ENCODE peak calls at places on chromosomes 11 and 22, in five cellular contexts. P is kidney, M is nephron progenitor cell, S is A549, F is brain microvascular endothelial cell. X is an unnamed sample.

GRCh38 chr11:76209956-76210885 is 3.9 kb upstream of the WNT11 start:
- DNase-seq in P (peak), M (peak), S (no peak), F (peak), X (peak)

GRCh38 chr11:116643521-116643920 is 129.3 kb downstream of the BUD13 start:
- DNase-seq in P (no peak), M (no peak), S (no peak), F (no peak), X (no peak)

GRCh38 chr11:8082391-8083087 is 1.5 kb downstream of the TUB start:
- DNase-seq in P (no peak), M (peak), S (peak), F (no peak), X (no peak)

GRCh38 chr22:25162561-25162960 is 37.1 kb upstream of the CRYBB3 start:
- DNase-seq in P (no peak), M (no peak), S (no peak), F (no peak), X (no peak)

GRCh38 chr11:2751523-2752203 is 51.9 kb upstream of the KCNQ1OT1 start:
- DNase-seq in P (peak), M (no peak), S (no peak), F (no peak), X (no peak)

GRCh38 chr22:24432059-24432853 is 4.9 kb downstream of the ADORA2A start:
- DNase-seq in P (peak), M (no peak), S (no peak), F (peak), X (no peak)

GRCh38 chr11:91967018-91967715 is 257.5 kb upstream of the FAT3 start:
- DNase-seq in P (no peak), M (no peak), S (no peak), F (no peak), X (no peak)

GRCh38 chr11:73787643-73788537 is at the start of gene MRPL48:
- DNase-seq in P (peak), M (peak), S (peak), F (peak), X (peak)

GRCh38 chr11:7571640-7572000 is 57.8 kb downstream of the PPFIBP2 start:
- DNase-seq in P (peak), M (peak), S (peak), F (peak), X (peak)

GRCh38 chr11:134037093-134037908 is 31.6 kb upstream of the JAM3 start:
- DNase-seq in P (peak), M (peak), S (no peak), F (peak), X (peak)

GRCh38 chr11:31761636-31762035 is 49.5 kb downstream of the PAX6 start:
- DNase-seq in P (no peak), M (no peak), S (no peak), F (no peak), X (no peak)

GRCh38 chr11:116217006-116217405 is 555.8 kb downstream of the BUD13 start:
- DNase-seq in P (no peak), M (no peak), S (peak), F (peak), X (no peak)

GRCh38 chr11:97332271-97332670 is 942.5 kb downstream of the JRKL start:
- DNase-seq in P (no peak), M (no peak), S (no peak), F (no peak), X (no peak)

GRCh38 chr22:23268877-23269276 is 88.6 kb downstream of the BCR start:
- DNase-seq in P (no peak), M (no peak), S (no peak), F (no peak), X (no peak)

GRCh38 chr11:128928400-128928799 is 14.3 kb downstream of the TP53AIP1 start:
- DNase-seq in P (no peak), M (no peak), S (no peak), F (no peak), X (no peak)

GRCh38 chr11:60128376-60128775 is 39.9 kb downstream of the MS4A2 start:
- DNase-seq in P (no peak), M (no peak), S (no peak), F (no peak), X (no peak)

DNA sequence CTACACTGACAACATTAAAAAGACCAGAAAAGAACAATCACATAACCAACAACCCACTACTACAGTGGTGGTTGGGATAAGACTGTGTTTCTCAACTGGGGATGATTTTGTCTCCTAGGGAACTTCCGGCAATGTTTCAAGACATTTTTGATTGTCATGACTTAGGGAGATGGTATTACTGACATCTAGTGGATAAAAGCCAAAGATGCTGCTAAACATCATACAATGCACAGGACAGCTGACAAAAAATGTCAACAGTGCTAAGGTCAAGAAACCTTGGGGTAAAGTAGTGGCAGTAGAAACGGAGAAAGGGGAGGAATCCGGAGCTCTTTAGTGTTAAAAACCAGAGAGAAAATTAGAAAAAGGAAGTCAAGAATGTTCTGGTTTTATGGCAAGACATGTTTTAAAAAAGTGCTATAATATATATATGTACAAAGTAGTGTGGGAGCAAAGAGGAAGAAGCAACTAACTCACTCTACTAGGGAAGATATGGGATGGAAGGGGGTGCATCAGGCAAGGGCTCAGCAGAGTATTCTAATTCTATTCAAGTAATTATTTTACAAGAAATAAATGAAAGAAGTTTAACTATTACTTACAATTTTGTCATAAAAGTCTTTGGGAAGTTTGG is 37.2 kb downstream of the CKAP5 start:
- DNase-seq in P (no peak), M (no peak), S (peak), F (peak), X (no peak)
- TF ChIP-seq CTCF in P (no peak), M (no peak), S (peak), F (peak), X (peak)

GRCh38 chr11:36141595-36141994 is 147.6 kb downstream of the COMMD9 start:
- DNase-seq in P (no peak), M (peak), S (no peak), F (no peak), X (no peak)

GRCh38 chr11:36141161-36141560 is 148.1 kb downstream of the COMMD9 start:
- DNase-seq in P (no peak), M (peak), S (no peak), F (no peak), X (no peak)

GRCh38 chr11:36139767-36140166 is 149.5 kb downstream of the COMMD9 start:
- DNase-seq in P (no peak), M (no peak), S (no peak), F (no peak), X (no peak)

GRCh38 chr11:36146437-36146836 is 142.8 kb downstream of the COMMD9 start:
- DNase-seq in P (no peak), M (no peak), S (no peak), F (no peak), X (no peak)

GRCh38 chr11:36142439-36142838 is 146.8 kb downstream of the COMMD9 start:
- DNase-seq in P (no peak), M (peak), S (no peak), F (no peak), X (no peak)
- TF ChIP-seq CTCF in P (no peak), M (no peak), S (no peak), F (no peak), X (no peak)

DNA sequence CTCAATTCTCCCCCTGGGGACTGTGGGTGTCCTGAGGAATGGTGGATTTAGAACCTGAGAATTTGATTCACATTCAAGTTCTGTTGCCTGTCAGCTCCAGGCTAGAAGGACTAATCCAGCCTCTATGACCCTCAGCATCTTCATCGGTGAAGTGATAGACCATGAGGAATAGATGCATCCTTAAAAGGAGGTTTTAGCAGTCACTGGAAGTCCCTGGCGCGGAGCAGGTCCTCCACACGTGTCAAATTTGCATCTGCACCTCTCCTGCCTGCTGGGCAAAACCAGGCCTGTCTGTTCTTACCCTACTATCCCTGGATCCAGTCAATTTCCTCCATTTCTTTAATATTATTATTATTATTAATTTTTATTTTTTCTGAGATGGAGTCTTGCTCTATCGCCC is 808.4 kb downstream of the TBC1D22A start:
- DNase-seq in P (no peak), M (no peak), S (no peak), F (no peak), X (no peak)
- TF ChIP-seq CTCF in P (no peak), M (no peak), S (no peak), F (no peak), X (no peak)

GRCh38 chr11:123166095-123166559 is 28.9 kb downstream of the CLMP start:
- DNase-seq in P (peak), M (peak), S (no peak), F (peak), X (peak)
- TF ChIP-seq CTCF in P (peak), M (peak), S (peak), F (peak), X (peak)

GRCh38 chr11:70735976-70736375 is 337.6 kb downstream of the CTTN start:
- DNase-seq in P (peak), M (no peak), S (no peak), F (no peak), X (no peak)
- TF ChIP-seq CTCF in P (no peak), M (no peak), S (no peak), F (no peak), X (no peak)

DNA sequence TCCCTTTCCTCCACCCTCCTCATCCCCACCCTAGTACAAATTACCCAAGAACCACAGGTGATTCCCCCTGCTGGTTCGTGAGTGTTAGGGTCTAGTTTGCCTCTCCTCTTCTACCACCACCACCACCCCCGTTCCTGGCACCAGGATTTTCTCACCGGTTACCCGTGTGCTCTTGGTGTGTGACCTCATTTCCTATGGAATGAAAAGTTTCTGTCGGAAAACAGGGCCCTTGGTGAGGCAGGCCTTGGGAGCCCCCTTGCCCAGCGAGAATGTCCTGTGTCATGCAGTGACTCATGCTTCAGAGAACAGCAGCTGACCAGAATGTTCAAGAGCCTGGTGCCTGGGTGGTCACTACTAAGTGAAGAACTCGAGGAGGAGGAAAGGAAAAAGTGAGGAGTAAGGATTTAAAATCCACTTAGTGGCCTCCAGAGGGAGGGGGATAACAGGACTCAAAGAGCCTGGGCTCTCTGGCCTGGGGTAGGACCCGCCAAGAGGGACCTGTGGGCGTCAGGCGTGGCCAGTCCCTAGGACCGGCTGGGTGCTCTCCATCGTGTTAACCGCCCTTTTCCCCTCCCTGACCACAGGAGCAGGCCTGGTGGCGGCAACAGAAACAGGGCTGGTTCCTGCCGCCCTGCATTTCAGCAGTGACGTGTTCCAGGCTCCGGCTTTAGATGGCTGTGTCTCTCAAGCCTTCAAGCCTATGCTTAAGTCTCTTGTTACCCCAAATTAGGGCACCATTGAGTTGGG is 30.2 kb downstream of the C22orf31 start:
- DNase-seq in P (peak), M (peak), S (peak), F (peak), X (no peak)
- TF ChIP-seq CTCF in P (no peak), M (no peak), S (no peak), F (peak), X (peak)

GRCh38 chr11:126407101-126407521 is 51.6 kb downstream of the ST3GAL4 start:
- DNase-seq in P (peak), M (no peak), S (no peak), F (no peak), X (no peak)
- TF ChIP-seq CTCF in P (no peak), M (no peak), S (no peak), F (no peak), X (no peak)

DNA sequence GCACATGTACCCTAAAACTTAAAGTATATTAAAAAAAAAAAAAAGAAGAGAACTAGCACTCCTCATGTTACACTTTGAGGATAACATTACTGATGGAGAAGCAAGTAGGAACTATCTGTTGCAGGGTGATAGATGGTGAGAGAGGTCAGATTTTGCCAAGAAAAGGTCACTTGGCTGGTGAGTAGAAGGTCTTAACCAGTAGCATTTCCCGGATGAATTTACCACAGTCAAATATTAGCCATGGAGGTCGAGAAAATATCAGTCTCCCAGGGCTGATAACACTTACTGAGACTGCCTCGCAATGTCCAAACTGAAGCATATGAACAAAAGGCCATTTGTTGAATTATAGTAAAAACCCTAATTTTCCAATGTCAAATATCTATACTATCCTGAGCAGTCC is 14.7 kb upstream of the BBOX1 start:
- DNase-seq in P (no peak), M (no peak), S (no peak), F (no peak), X (no peak)
- TF ChIP-seq CTCF in P (no peak), M (no peak), S (no peak), F (no peak), X (no peak)